ENCODE peak calls at places on chromosome 10, in eight cellular contexts. One of them, this sample, is unnamed.

GRCh38 chr10:62029401-62029800 is 127.9 kb downstream of the ARID5B start:
- DNase-seq in DND-41: no peak
- DNase-seq in CD8-positive, alpha-beta T cell: no peak
- DNase-seq in cardiac muscle cell: no peak
- DNase-seq in cardiac fibroblast: no peak
- DNase-seq in fibroblast of the aortic adventitia: no peak
- DNase-seq in omental fat pad: no peak
- DNase-seq in esophagus muscularis mucosa: no peak
- DNase-seq in this sample: no peak

GRCh38 chr10:11934262-11934661 is 108.3 kb downstream of the UPF2 start:
- DNase-seq in DND-41: no peak
- DNase-seq in CD8-positive, alpha-beta T cell: no peak
- DNase-seq in cardiac muscle cell: no peak
- DNase-seq in cardiac fibroblast: no peak
- DNase-seq in fibroblast of the aortic adventitia: peak; percentile 11
- DNase-seq in omental fat pad: no peak
- DNase-seq in esophagus muscularis mucosa: no peak
- DNase-seq in this sample: no peak

GRCh38 chr10:110042891-110043290 is 35.1 kb downstream of the ADD3 start:
- DNase-seq in DND-41: no peak
- DNase-seq in CD8-positive, alpha-beta T cell: no peak
- DNase-seq in cardiac muscle cell: no peak
- DNase-seq in cardiac fibroblast: no peak
- DNase-seq in fibroblast of the aortic adventitia: no peak
- DNase-seq in omental fat pad: no peak
- DNase-seq in esophagus muscularis mucosa: no peak
- DNase-seq in this sample: no peak

GRCh38 chr10:54484186-54484585 is 316.8 kb downstream of the PCDH15 start:
- DNase-seq in DND-41: no peak
- DNase-seq in CD8-positive, alpha-beta T cell: no peak
- DNase-seq in cardiac muscle cell: no peak
- DNase-seq in cardiac fibroblast: no peak
- DNase-seq in fibroblast of the aortic adventitia: no peak
- DNase-seq in omental fat pad: no peak
- DNase-seq in esophagus muscularis mucosa: no peak
- DNase-seq in this sample: no peak

GRCh38 chr10:44105643-44106042 is 279.3 kb downstream of the CXCL12 start:
- DNase-seq in DND-41: no peak
- DNase-seq in CD8-positive, alpha-beta T cell: no peak
- DNase-seq in cardiac muscle cell: no peak
- DNase-seq in cardiac fibroblast: no peak
- DNase-seq in fibroblast of the aortic adventitia: no peak
- DNase-seq in omental fat pad: no peak
- DNase-seq in esophagus muscularis mucosa: no peak
- DNase-seq in this sample: no peak

GRCh38 chr10:5751854-5752253 is 61.4 kb downstream of the GDI2 start:
- DNase-seq in DND-41: no peak
- DNase-seq in CD8-positive, alpha-beta T cell: no peak
- DNase-seq in cardiac muscle cell: no peak
- DNase-seq in cardiac fibroblast: no peak
- DNase-seq in fibroblast of the aortic adventitia: no peak
- DNase-seq in omental fat pad: no peak
- DNase-seq in esophagus muscularis mucosa: no peak
- DNase-seq in this sample: no peak

GRCh38 chr10:60230892-60231291 is 158.8 kb downstream of the ANK3 start:
- DNase-seq in DND-41: no peak
- DNase-seq in CD8-positive, alpha-beta T cell: no peak
- DNase-seq in cardiac muscle cell: peak; percentile 46
- DNase-seq in cardiac fibroblast: peak; percentile 46
- DNase-seq in fibroblast of the aortic adventitia: peak; percentile 44
- DNase-seq in omental fat pad: no peak
- DNase-seq in esophagus muscularis mucosa: no peak
- DNase-seq in this sample: no peak

GRCh38 chr10:104330168-104331117 is 7.8 kb downstream of the ITPRIP start:
- DNase-seq in DND-41: no peak
- DNase-seq in CD8-positive, alpha-beta T cell: no peak
- DNase-seq in cardiac muscle cell: peak; percentile 89
- DNase-seq in cardiac fibroblast: peak; percentile 94
- DNase-seq in fibroblast of the aortic adventitia: peak; percentile 99
- DNase-seq in omental fat pad: no peak
- DNase-seq in esophagus muscularis mucosa: peak; percentile 96
- DNase-seq in this sample: peak; percentile 93

GRCh38 chr10:128419466-128420019 is 293.3 kb upstream of the MKI67 start:
- DNase-seq in DND-41: no peak
- DNase-seq in CD8-positive, alpha-beta T cell: no peak
- DNase-seq in cardiac muscle cell: no peak
- DNase-seq in cardiac fibroblast: no peak
- DNase-seq in fibroblast of the aortic adventitia: no peak
- DNase-seq in omental fat pad: no peak
- DNase-seq in esophagus muscularis mucosa: peak; percentile 66
- DNase-seq in this sample: no peak
- TF ChIP-seq CTCF in DND-41: no peak
- TF ChIP-seq CTCF in CD8-positive, alpha-beta T cell: no peak
- TF ChIP-seq CTCF in cardiac muscle cell: no peak
- TF ChIP-seq CTCF in cardiac fibroblast: no peak
- TF ChIP-seq CTCF in fibroblast of the aortic adventitia: no peak
- TF ChIP-seq CTCF in omental fat pad: no peak
- TF ChIP-seq CTCF in esophagus muscularis mucosa: no peak
- TF ChIP-seq CTCF in this sample: no peak

GRCh38 chr10:92789826-92790225 is 58.5 kb upstream of the EXOC6 start:
- DNase-seq in DND-41: no peak
- DNase-seq in CD8-positive, alpha-beta T cell: no peak
- DNase-seq in cardiac muscle cell: no peak
- DNase-seq in cardiac fibroblast: no peak
- DNase-seq in fibroblast of the aortic adventitia: no peak
- DNase-seq in omental fat pad: no peak
- DNase-seq in esophagus muscularis mucosa: no peak
- DNase-seq in this sample: no peak
- TF ChIP-seq CTCF in DND-41: no peak
- TF ChIP-seq CTCF in CD8-positive, alpha-beta T cell: no peak
- TF ChIP-seq CTCF in cardiac muscle cell: no peak
- TF ChIP-seq CTCF in cardiac fibroblast: no peak
- TF ChIP-seq CTCF in fibroblast of the aortic adventitia: no peak
- TF ChIP-seq CTCF in omental fat pad: no peak
- TF ChIP-seq CTCF in esophagus muscularis mucosa: no peak
- TF ChIP-seq CTCF in this sample: no peak

DNA sequence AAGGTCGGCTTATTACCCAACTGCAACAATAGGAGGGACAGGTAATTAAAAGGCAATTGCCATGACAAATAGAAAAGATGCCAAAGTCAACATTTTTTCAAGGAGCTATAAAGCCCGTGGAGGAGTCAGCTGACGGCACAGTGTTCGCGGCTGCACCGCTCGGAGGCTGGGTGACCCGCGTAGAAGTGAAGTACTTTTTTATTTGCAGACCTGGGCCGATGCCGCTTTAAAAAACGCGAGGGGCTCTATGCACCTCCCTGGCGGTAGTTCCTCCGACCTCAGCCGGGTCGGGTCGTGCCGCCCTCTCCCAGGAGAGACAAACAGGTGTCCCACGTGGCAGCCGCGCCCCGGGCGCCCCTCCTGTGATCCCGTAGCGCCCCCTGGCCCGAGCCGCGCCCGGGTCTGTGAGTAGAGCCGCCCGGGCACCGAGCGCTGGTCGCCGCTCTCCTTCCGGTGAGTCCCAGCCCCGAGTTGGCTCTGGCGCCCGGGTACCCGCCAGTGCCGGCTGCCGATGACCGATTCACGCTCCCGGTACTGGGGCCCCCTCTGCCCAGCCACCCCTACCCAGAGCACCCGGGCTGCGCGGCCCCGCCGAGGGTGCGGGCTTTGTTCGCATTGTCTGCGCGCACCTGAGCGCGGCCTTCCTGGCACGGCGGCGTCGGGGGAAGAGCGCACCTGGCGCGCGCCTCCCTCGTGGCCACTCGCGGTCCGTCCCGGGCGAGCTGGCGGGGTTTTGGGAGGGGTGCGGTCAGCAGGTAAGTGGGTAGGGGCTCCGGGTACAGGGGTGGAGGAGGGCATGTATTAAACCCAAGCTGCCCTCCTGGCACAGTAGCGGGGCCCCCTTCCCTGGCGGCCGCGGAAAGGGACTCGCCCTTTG is at the start of gene VWA2:
- DNase-seq in DND-41: no peak
- DNase-seq in CD8-positive, alpha-beta T cell: no peak
- DNase-seq in cardiac muscle cell: no peak
- DNase-seq in cardiac fibroblast: no peak
- DNase-seq in fibroblast of the aortic adventitia: no peak
- DNase-seq in omental fat pad: no peak
- DNase-seq in esophagus muscularis mucosa: peak; percentile 90
- DNase-seq in this sample: no peak
- TF ChIP-seq CTCF in DND-41: no peak
- TF ChIP-seq CTCF in CD8-positive, alpha-beta T cell: no peak
- TF ChIP-seq CTCF in cardiac muscle cell: no peak
- TF ChIP-seq CTCF in cardiac fibroblast: no peak
- TF ChIP-seq CTCF in fibroblast of the aortic adventitia: no peak
- TF ChIP-seq CTCF in omental fat pad: no peak
- TF ChIP-seq CTCF in esophagus muscularis mucosa: no peak
- TF ChIP-seq CTCF in this sample: no peak

DNA sequence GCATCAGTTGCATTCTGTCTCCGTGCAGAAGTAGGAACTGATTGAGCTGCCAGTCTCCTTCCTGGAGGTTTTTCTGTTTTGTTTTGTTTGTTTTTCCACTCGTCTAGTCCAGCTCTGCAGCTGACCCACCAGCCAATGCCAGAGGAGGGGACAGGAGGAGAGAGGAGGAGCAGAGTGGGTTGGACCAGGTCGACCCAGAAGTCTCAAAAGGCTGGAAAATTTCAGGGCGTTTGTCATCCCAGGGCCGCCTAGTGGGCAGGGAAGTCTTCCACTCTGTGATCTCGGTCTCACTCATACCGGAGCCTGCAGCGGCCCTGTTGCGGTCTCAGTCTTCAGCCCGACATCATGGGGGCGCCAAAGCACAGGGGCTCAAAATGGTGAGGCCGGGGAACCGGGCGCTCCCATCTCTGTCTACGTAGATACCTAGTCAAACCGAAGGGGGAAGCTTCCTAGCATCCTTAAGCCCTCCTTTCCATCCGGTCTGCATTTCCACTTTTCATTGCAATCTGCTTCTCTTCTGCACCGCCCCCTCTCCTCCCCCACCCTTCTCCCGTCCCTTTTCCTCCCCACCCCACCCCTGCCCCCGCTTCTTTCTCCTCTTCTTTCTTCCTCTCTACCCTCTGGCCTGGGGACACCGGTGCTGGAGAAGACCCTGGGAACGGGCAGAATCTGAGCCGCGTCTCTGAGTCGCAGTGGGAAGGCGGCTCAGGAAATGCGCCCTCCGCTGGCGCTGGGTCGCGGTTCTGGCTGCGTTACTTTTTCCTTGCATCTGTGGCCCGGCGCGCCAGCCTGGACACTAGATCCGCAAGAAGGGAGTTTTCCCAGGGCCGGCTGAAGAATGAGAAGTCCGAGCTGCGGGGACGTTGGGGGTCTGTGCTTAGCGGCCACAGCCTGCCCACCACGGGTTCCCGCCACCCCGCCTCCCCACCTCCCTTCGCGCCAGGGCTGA is 16.2 kb upstream of the PAX2 start:
- DNase-seq in DND-41: no peak
- DNase-seq in CD8-positive, alpha-beta T cell: no peak
- DNase-seq in cardiac muscle cell: peak; percentile 50
- DNase-seq in cardiac fibroblast: peak; percentile 31
- DNase-seq in fibroblast of the aortic adventitia: peak; percentile 18
- DNase-seq in omental fat pad: no peak
- DNase-seq in esophagus muscularis mucosa: no peak
- DNase-seq in this sample: no peak
- TF ChIP-seq CTCF in DND-41: no peak
- TF ChIP-seq CTCF in CD8-positive, alpha-beta T cell: no peak
- TF ChIP-seq CTCF in cardiac muscle cell: peak; percentile 47
- TF ChIP-seq CTCF in cardiac fibroblast: peak; percentile 34
- TF ChIP-seq CTCF in fibroblast of the aortic adventitia: peak; percentile 45
- TF ChIP-seq CTCF in omental fat pad: no peak
- TF ChIP-seq CTCF in esophagus muscularis mucosa: no peak
- TF ChIP-seq CTCF in this sample: peak; percentile 39

GRCh38 chr10:128295003-128295402 is 168.8 kb upstream of the MKI67 start:
- DNase-seq in DND-41: no peak
- DNase-seq in CD8-positive, alpha-beta T cell: no peak
- DNase-seq in cardiac muscle cell: no peak
- DNase-seq in cardiac fibroblast: no peak
- DNase-seq in fibroblast of the aortic adventitia: no peak
- DNase-seq in omental fat pad: no peak
- DNase-seq in esophagus muscularis mucosa: no peak
- DNase-seq in this sample: no peak
- TF ChIP-seq CTCF in DND-41: no peak
- TF ChIP-seq CTCF in CD8-positive, alpha-beta T cell: no peak
- TF ChIP-seq CTCF in cardiac muscle cell: no peak
- TF ChIP-seq CTCF in cardiac fibroblast: no peak
- TF ChIP-seq CTCF in fibroblast of the aortic adventitia: no peak
- TF ChIP-seq CTCF in omental fat pad: no peak
- TF ChIP-seq CTCF in esophagus muscularis mucosa: no peak
- TF ChIP-seq CTCF in this sample: no peak

GRCh38 chr10:119526606-119527592 is 15.6 kb downstream of the RGS10 start:
- DNase-seq in DND-41: no peak
- DNase-seq in CD8-positive, alpha-beta T cell: no peak
- DNase-seq in cardiac muscle cell: no peak
- DNase-seq in cardiac fibroblast: no peak
- DNase-seq in fibroblast of the aortic adventitia: no peak
- DNase-seq in omental fat pad: no peak
- DNase-seq in esophagus muscularis mucosa: no peak
- DNase-seq in this sample: no peak
- TF ChIP-seq CTCF in DND-41: peak; percentile 43
- TF ChIP-seq CTCF in CD8-positive, alpha-beta T cell: no peak
- TF ChIP-seq CTCF in cardiac muscle cell: no peak
- TF ChIP-seq CTCF in cardiac fibroblast: peak; percentile 18
- TF ChIP-seq CTCF in fibroblast of the aortic adventitia: peak; percentile 5
- TF ChIP-seq CTCF in omental fat pad: no peak
- TF ChIP-seq CTCF in esophagus muscularis mucosa: no peak
- TF ChIP-seq CTCF in this sample: no peak

This sample was measured in AG09319.